ENCODE peak calls at places on chromosomes 16 and 17, in six cellular contexts. E is IMR-90, Y is mesendoderm, Z is H9, D is mesenchymal stem cell, G is H1. T is an unnamed sample.
A peak's percentile ranks its signal among the peaks of the same experiment; 100 is the strongest.

GRCh38 chr16:87350681-87351319 is 32.8 kb downstream of the FBXO31 start:
- DNase-seq in Y (no peak), Z (no peak), D (peak; percentile 30), G (no peak), E (peak; percentile 43), T (no peak)

GRCh38 chr17:36849871-36850348 is 87.4 kb upstream of the LHX1 start:
- DNase-seq in D (peak; percentile 86), G (no peak), Z (no peak), Y (peak; percentile 97), E (peak; percentile 63), T (no peak)

GRCh38 chr17:39740357-39741111 is 2.8 kb downstream of the GRB7 start:
- DNase-seq in D (no peak), Z (peak; percentile 96), E (peak; percentile 45), G (peak; percentile 92), Y (peak; percentile 96), T (no peak)

GRCh38 chr16:65117701-65118448 is 4.0 kb downstream of the CDH11 start:
- DNase-seq in Y (peak; percentile 88), G (no peak), D (peak; percentile 89), E (peak; percentile 90), Z (peak; percentile 76), T (peak; percentile 63)

GRCh38 chr17:42199411-42200011 is 5.2 kb upstream of the GHDC start:
- DNase-seq in D (no peak), Z (no peak), E (no peak), G (no peak), Y (no peak), T (no peak)

GRCh38 chr16:59993101-59993500 is 1259.0 kb upstream of the GOT2 start:
- DNase-seq in E (no peak), Y (peak; percentile 2), D (no peak), G (no peak), Z (no peak), T (no peak)

GRCh38 chr17:74457146-74457819 is 9.2 kb upstream of the CD300A start:
- DNase-seq in Z (peak; percentile 83), D (peak; percentile 52), Y (peak; percentile 62), G (no peak), E (peak; percentile 30), T (peak; percentile 74)

GRCh38 chr17:50147841-50148225 is 2.6 kb downstream of the PPP1R9B start:
- DNase-seq in Y (peak; percentile 77), E (no peak), Z (peak; percentile 46), G (no peak), D (peak; percentile 54), T (no peak)

GRCh38 chr17:15298176-15298575 is 33.0 kb upstream of the PMP22 start:
- DNase-seq in D (peak; percentile 85), E (peak; percentile 70), G (no peak), Y (no peak), Z (no peak), T (no peak)

GRCh38 chr17:39735882-39736281 is 1.9 kb upstream of the GRB7 start:
- DNase-seq in G (no peak), E (no peak), Z (no peak), Y (no peak), D (no peak), T (no peak)

GRCh38 chr17:37787055-37787720 is 42.3 kb upstream of the HNF1B start:
- DNase-seq in E (peak; percentile 72), G (no peak), D (no peak), Z (no peak), Y (no peak), T (no peak)

GRCh38 chr16:6048017-6048416 is 950.4 kb upstream of the EEF2KMT start:
- DNase-seq in E (no peak), Z (no peak), G (no peak), Y (no peak), D (no peak), T (no peak)

GRCh38 chr17:39485555-39485954 is 24.3 kb downstream of the CDK12 start:
- DNase-seq in D (peak; percentile 92), G (no peak), Z (no peak), Y (peak; percentile 85), E (peak; percentile 98), T (no peak)

DNA sequence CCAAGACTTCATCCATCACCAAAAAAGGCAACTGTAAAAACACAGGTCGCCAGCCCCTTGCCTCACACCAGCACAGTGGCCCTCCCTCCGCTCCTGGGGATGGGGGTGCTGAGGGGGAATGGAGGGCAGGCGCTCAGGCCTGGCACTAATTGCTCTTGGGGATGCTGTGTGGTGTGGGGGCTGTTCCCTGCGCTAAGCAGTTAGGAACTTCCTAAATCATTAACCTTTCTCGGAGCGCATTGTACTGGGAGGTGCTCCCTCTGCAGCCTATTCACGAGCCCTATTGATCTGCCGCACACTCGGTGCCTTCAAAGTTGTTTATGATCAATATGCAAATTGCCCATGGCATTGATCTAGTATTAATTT is 199.9 kb downstream of the ZFHX3 start:
- DNase-seq in G (no peak), D (no peak), E (no peak), Z (no peak), Y (no peak), T (no peak)
- H2BK15ac ChIP-seq in G (no peak overlapping the region), D (no peak overlapping the region), E (peak overlapping the region; percentile 77), Z (no peak overlapping the region), Y (no peak overlapping the region), T (no peak overlapping the region)

DNA sequence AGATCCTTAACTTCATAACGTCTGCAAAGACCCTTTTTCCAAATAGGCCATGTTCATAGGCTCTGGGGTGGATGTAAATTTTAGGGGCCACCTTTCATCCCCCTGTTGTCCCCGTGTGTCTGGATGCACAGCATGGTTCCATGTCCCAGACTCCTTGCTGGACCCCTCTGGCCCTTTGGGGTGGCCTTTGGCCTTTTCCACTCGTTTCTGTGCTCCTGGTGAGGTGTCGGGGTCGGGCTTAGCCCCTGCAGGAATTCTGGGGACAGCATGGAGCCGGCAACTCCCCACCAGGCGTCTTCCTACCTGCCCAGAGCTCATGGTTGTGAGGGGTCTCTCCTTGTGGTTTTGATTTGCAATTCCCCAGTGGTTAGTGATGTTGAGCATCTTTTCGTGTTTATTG is 183.5 kb downstream of the SEC14L1 start:
- DNase-seq in E (no peak), G (no peak), D (no peak), Z (peak; percentile 24), Y (no peak), T (no peak)
- H2BK15ac ChIP-seq in E (peak overlapping the region; percentile 89), G (no peak overlapping the region), D (peak overlapping the region; percentile 66), Z (no peak overlapping the region), Y (no peak overlapping the region), T (peak overlapping the region; percentile 72)

DNA sequence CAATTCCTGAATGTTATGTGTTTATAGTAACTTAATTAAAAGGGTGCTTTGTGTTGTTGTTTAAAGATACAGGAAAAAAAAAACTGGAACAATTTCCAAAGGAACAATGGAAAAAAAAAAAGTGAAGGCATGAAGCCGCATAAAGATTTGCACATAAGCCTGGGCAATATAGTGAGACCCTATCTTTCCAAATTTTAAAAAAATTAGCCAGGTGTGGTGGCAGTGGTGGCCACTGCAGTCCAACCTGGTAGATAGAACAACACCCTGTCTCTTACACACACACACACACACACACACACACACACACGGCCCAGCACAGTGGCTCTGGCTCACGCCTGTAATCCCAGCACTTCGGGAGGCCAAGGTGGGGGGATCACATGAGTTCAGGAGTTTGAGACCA is 21.9 kb downstream of the GJC1 start:
- DNase-seq in Z (no peak), Y (no peak), G (no peak), E (no peak), D (no peak), T (no peak)
- H2BK15ac ChIP-seq in Z (no peak overlapping the region), Y (no peak overlapping the region), G (no peak overlapping the region), E (no peak overlapping the region), D (no peak overlapping the region), T (no peak overlapping the region)

DNA sequence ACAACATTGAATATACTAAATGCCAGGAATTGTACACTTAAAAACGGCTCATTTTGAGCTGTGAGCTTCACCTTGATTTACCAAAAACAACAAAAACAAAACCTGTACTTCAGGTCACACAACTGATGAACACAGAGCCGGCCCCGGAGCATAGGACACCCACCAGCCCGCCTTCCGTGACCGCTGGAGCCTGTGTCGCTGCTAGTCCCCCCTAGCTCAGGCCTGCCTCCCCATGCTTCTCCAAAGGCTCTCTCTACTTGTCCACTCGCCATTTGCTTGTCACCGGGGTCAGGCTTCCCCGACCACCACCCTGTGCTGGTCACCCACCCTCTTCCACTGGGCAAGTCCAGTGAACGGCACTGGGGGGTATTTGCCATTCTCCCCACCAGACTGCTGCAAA is 113.8 kb upstream of the TNRC6C start:
- DNase-seq in G (no peak), E (no peak), D (no peak), Y (no peak), Z (no peak), T (no peak)
- H2BK15ac ChIP-seq in G (no peak overlapping the region), E (no peak overlapping the region), D (no peak overlapping the region), Y (no peak overlapping the region), Z (no peak overlapping the region), T (peak overlapping the region; percentile 32)

DNA sequence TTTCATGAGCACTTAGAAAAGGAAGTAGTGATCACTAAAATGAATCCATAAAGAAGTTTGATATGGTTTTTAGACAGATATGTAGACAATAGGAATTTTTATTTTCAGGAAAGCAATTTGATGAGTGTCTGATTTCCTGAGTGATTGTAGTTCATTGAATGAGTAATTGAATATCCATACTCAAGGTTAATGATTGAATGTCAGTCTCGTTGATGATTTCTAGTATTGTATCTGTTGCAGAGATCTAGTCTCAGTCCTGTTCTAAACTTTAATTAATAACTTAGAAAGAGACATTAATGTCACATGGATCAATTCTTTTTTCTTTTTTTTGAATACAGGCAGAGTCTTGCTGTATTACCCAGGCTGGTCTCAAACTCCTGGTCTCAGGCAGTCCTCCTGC is 78.3 kb downstream of the NLK start:
- DNase-seq in Y (no peak), E (no peak), D (no peak), Z (no peak), G (no peak), T (no peak)
- H2BK15ac ChIP-seq in Y (no peak overlapping the region), E (no peak overlapping the region), D (no peak overlapping the region), Z (no peak overlapping the region), G (no peak overlapping the region), T (no peak overlapping the region)

GRCh38 chr16:48834576-48834975 is 224.6 kb upstream of the N4BP1 start:
- DNase-seq in E (no peak), Z (no peak), Y (peak; percentile 32), D (no peak), G (no peak), T (no peak)
- H2BK15ac ChIP-seq in E (no peak overlapping the region), Z (no peak overlapping the region), Y (no peak overlapping the region), D (no peak overlapping the region), G (no peak overlapping the region), T (no peak overlapping the region)

GRCh38 chr16:30641378-30641982 is 9.3 kb upstream of the PRR14 start:
- DNase-seq in Y (no peak), Z (no peak), E (no peak), G (no peak), D (no peak), T (no peak)
- H2BK15ac ChIP-seq in Y (no peak overlapping the region), Z (no peak overlapping the region), E (no peak overlapping the region), G (no peak overlapping the region), D (no peak overlapping the region), T (no peak overlapping the region)

T was measured in neuronal stem cell.